ENCODE peak calls at places on chromosomes 7 and 10, in seven cellular contexts. R is heart left ventricle, V is fibroblast of pulmonary artery, C is astrocyte of the spinal cord, O is AG09319, B is transverse colon, P is BE2C. D is an unnamed sample.

GRCh38 chr7:151079199-151079910 is 1.3 kb downstream of the FASTK start:
- DNase-seq in P (peak), B (no peak), C (no peak), O (no peak), V (no peak), R (no peak), D (no peak)

GRCh38 chr10:110919349-110919931 is at the start of gene SHOC2:
- DNase-seq in B (peak), P (peak), V (no peak), C (no peak), R (peak), O (no peak), D (no peak)

GRCh38 chr10:58178811-58179210 is 88.9 kb downstream of the IPMK start:
- DNase-seq in V (peak), P (no peak), O (no peak), R (no peak), C (peak), B (no peak), D (no peak)

GRCh38 chr10:126160971-126161630 is 227.2 kb downstream of the ADAM12 start:
- DNase-seq in V (no peak), P (no peak), R (no peak), C (peak), B (no peak), O (no peak), D (no peak)

GRCh38 chr7:73431041-73431835 is 2.3 kb upstream of the FZD9 start:
- DNase-seq in O (no peak), C (no peak), P (no peak), R (no peak), V (no peak), B (no peak), D (no peak)

GRCh38 chr7:116988363-116988989 is 35.2 kb downstream of the ST7 start:
- DNase-seq in C (no peak), V (no peak), B (no peak), O (no peak), P (no peak), R (no peak), D (no peak)

GRCh38 chr10:31966681-31967080 is 38.0 kb upstream of the ARHGAP12 start:
- DNase-seq in O (no peak), R (no peak), C (no peak), B (no peak), P (no peak), V (no peak), D (no peak)

GRCh38 chr7:99928994-99929729 is at the start of gene GJC3:
- DNase-seq in P (peak), C (peak), R (peak), V (peak), O (no peak), B (peak), D (no peak)

GRCh38 chr7:80960228-80960627 is 41.4 kb upstream of the SEMA3C start:
- DNase-seq in P (no peak), R (no peak), V (no peak), B (no peak), C (no peak), O (no peak), D (no peak)

GRCh38 chr7:120924837-120925236 is 25.7 kb upstream of the ING3 start:
- DNase-seq in B (no peak), C (no peak), O (no peak), R (no peak), P (no peak), V (no peak), D (no peak)

GRCh38 chr7:143356414-143357050 is 6.0 kb downstream of the FAM131B start:
- DNase-seq in C (no peak), V (no peak), R (no peak), O (no peak), B (no peak), P (no peak), D (no peak)

GRCh38 chr10:121637437-121637836 is 39.2 kb upstream of the FGFR2 start:
- DNase-seq in O (no peak), C (no peak), V (no peak), B (no peak), P (no peak), R (no peak), D (no peak)

GRCh38 chr7:40329601-40330153 is 194.9 kb downstream of the SUGCT start:
- DNase-seq in V (peak), R (no peak), O (peak), C (peak), P (peak), B (no peak), D (peak)
- TF ChIP-seq CTCF in V (peak), R (peak), O (peak), C (peak), P (peak), B (peak), D (peak)

DNA sequence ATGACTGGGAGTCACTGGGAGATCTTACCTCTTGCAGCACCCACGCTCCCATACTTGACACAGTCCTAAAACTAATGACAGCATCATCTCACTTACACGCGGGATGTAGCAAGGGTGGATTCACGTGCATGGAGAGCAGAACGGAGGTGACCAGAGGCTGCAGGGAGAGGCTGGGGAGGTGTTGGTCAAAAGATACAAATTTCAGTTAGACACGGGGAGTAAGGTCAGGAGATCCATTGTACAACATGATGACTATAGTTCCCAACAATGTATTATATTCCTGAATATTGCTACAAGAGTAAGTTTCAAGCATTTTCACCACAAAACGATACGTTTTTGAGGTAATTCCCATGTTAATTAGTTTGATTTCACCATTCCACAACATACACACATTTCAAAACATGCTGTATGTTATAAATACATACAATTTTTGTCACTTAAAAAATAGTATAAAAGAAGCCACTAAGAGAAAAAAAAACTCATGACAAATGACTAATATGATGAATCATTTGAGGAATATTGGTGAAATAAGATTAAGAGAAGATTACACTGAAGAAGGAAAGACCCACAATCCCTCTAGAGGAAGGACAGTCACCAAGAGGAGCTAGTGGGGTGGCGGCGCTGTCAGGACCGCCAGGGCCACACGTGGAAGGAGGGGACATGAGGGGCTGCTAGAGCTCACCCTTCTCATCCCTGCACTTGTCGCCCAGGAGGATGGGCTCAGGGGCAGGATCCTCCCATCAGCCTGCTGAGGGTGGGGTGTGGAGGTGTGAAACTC is 49.4 kb upstream of the EGFR start:
- DNase-seq in P (no peak), V (no peak), C (no peak), O (no peak), R (no peak), B (no peak), D (no peak)
- TF ChIP-seq CTCF in P (no peak), V (no peak), C (no peak), O (no peak), R (no peak), B (no peak), D (no peak)

DNA sequence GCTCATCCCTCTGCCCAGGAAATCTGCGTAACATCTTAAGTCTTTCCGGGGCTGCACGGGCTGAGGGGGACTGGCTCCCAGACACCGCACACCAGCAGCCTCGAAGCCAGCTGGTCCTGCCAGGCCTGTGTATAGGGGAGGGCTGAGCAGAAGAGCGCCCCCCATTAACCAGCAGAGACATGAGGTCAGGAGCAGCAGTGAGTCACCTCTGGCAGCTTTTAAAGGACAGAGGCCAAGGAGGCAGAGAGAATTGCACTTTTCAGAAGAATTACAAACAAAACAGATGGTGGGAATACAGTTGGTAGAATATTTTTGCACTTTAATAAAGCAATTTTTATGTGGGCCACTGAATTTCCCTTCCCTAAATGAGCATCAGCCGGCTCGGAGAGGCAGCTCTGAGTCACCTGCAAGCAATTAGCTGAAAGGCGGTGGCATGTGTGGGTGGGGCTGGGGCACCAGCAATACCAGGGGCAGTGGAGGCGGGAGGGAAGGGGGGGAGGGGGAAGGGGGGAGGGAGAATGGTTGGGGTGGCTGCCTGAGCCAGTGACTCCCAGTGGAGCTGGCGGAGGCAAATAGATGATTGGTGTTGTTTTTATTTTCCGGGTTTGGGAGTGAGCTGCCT is 39.1 kb downstream of the GOLGA7B start:
- DNase-seq in B (peak), R (no peak), P (peak), C (peak), O (peak), V (peak), D (no peak)
- TF ChIP-seq CTCF in B (no peak), R (no peak), P (no peak), C (no peak), O (no peak), V (no peak), D (no peak)

DNA sequence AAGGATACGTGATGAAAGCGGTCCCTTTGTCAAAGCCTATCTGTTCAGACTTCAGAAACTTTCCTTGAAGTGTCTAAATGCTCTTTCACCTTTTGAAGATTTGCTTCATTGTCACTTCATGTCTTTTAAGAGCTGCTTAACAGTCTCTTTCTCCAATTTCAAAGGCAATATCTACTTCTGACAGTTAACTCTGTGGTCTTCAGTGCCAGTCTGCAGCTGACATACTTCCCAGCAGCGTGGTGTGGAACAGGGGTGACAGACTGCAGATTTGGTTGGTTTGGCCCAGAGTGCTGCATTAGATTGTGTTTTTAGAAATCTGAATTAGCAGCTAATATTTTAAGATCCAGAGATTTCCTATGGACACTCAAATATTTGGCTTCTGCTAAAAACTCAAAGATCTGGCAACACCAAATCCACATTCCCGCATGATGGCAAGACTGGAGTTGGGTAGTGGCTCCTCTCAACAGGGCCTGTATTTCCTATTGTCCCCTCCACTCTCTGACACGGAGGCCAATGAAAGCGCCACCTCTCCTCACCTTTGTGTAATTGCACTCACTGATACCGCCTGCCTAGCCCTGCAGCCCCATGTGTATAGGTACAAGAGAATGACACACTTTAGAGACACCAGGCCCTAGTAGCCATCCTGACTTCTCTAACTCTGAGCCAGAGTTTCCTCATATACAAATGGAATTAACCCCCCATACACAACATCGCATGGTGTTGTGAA is 11.5 kb downstream of the SCRN1 start:
- DNase-seq in C (no peak), B (no peak), O (no peak), R (no peak), P (no peak), V (no peak), D (no peak)
- TF ChIP-seq CTCF in C (no peak), B (no peak), O (no peak), R (no peak), P (peak), V (no peak), D (no peak)